ENCODE peak calls at places on chromosomes 2 and 18, in four cellular contexts. One of them, this sample, is unnamed. For H3K36me3, the result is how much of the 10 kb centered on the place peaks cover.

GRCh38 chr2:10278029-10278762 is 24.5 kb upstream of the HPCAL1 start:
- DNase-seq in tibial nerve: peak
- DNase-seq in sigmoid colon: peak
- DNase-seq in MM.1S: no peak
- DNase-seq in this sample: no peak

GRCh38 chr2:217071416-217071815 is 211.6 kb upstream of the TNP1 start:
- DNase-seq in MM.1S: no peak
- DNase-seq in sigmoid colon: no peak
- DNase-seq in tibial nerve: no peak
- DNase-seq in this sample: no peak

GRCh38 chr2:11270891-11271290 is 73.5 kb downstream of the ROCK2 start:
- DNase-seq in sigmoid colon: no peak
- DNase-seq in tibial nerve: no peak
- DNase-seq in MM.1S: no peak
- DNase-seq in this sample: no peak

GRCh38 chr2:164599954-164600589 is 21.2 kb downstream of the GRB14 start:
- DNase-seq in MM.1S: peak
- DNase-seq in sigmoid colon: no peak
- DNase-seq in tibial nerve: peak
- DNase-seq in this sample: peak

GRCh38 chr2:22273853-22274252 is 1111.1 kb upstream of the KLHL29 start:
- DNase-seq in MM.1S: peak
- DNase-seq in tibial nerve: no peak
- DNase-seq in sigmoid colon: no peak
- DNase-seq in this sample: no peak

GRCh38 chr2:36902385-36903120 is 63.8 kb downstream of the STRN start:
- DNase-seq in tibial nerve: no peak
- DNase-seq in MM.1S: no peak
- DNase-seq in sigmoid colon: no peak
- DNase-seq in this sample: no peak

GRCh38 chr2:197952540-197953202 is 148.3 kb downstream of the PLCL1 start:
- DNase-seq in MM.1S: no peak
- DNase-seq in sigmoid colon: no peak
- DNase-seq in tibial nerve: no peak
- DNase-seq in this sample: peak

GRCh38 chr2:226077031-226077430 is 677.5 kb downstream of the NYAP2 start:
- DNase-seq in MM.1S: no peak
- DNase-seq in sigmoid colon: no peak
- DNase-seq in tibial nerve: no peak
- DNase-seq in this sample: no peak

GRCh38 chr2:126863336-126864015 is 35.2 kb upstream of the TEX51 start:
- DNase-seq in tibial nerve: no peak
- DNase-seq in sigmoid colon: no peak
- DNase-seq in MM.1S: no peak
- DNase-seq in this sample: no peak

GRCh38 chr2:58502931-58503330 is 261.8 kb upstream of the FANCL start:
- DNase-seq in sigmoid colon: no peak
- DNase-seq in MM.1S: no peak
- DNase-seq in tibial nerve: no peak
- DNase-seq in this sample: no peak

GRCh38 chr18:61679836-61680235 is 213.0 kb downstream of the RNF152 start:
- DNase-seq in sigmoid colon: no peak
- DNase-seq in MM.1S: no peak
- DNase-seq in tibial nerve: no peak
- DNase-seq in this sample: no peak

GRCh38 chr2:41319437-41319836 is 728.4 kb upstream of the PKDCC start:
- DNase-seq in MM.1S: no peak
- DNase-seq in tibial nerve: no peak
- DNase-seq in sigmoid colon: no peak
- DNase-seq in this sample: no peak

GRCh38 chr2:50952596-50952995 is 79.3 kb downstream of the NRXN1 start:
- DNase-seq in MM.1S: no peak
- DNase-seq in sigmoid colon: no peak
- DNase-seq in tibial nerve: no peak
- DNase-seq in this sample: no peak

GRCh38 chr2:74242354-74243071 is 44.1 kb downstream of the MTHFD2 start:
- DNase-seq in tibial nerve: no peak
- DNase-seq in sigmoid colon: no peak
- DNase-seq in MM.1S: no peak
- DNase-seq in this sample: no peak

DNA sequence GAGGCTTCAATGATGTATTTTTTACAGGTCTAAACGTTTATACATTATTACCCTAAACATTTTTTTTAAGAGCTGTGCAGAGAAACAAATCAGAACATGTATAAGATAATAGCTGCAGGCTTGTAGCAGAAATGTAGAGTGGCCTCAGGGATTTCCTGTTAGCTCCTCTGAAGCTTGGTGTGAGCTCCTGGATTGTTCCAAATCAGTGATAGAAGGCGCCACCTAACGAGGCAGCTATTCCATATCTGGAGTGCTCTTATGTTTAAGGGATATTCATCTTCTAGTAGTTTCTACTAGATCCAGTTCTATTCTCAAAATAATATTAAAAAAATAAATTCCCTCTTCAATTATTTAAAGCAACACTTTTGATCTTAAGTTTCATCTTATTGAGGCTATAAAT is 93.1 kb downstream of the LRP1B start:
- DNase-seq in sigmoid colon: no peak
- DNase-seq in tibial nerve: no peak
- DNase-seq in MM.1S: no peak
- DNase-seq in this sample: no peak
- TF ChIP-seq CTCF in sigmoid colon: no peak
- TF ChIP-seq CTCF in tibial nerve: no peak
- TF ChIP-seq CTCF in MM.1S: no peak
- TF ChIP-seq CTCF in this sample: no peak

DNA sequence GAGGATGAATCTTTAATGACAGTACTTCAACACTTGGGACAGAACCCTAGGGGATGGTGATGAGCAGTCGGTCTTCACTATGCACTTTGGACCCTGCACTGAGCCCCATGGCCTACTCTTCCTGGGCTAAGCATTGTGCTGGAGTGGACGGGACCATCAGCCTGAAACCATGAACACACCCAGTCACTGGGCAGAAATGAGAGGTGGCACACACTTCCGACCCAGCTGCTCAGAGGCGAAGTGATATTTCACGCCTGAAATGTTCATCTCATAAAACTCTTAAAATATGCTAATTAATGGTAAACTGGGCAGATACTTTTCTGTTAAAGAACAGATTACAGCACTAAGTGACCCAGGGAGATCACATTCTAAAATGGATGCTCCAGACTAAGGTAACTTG is 150.3 kb upstream of the NDUFV2 start:
- DNase-seq in sigmoid colon: no peak
- DNase-seq in tibial nerve: no peak
- DNase-seq in MM.1S: no peak
- DNase-seq in this sample: no peak
- H3K36me3 ChIP-seq in sigmoid colon: under half
- H3K36me3 ChIP-seq in tibial nerve: under half
- H3K36me3 ChIP-seq in MM.1S: under half
- H3K36me3 ChIP-seq in this sample: under half

GRCh38 chr2:27442282-27442980 is at the start of gene KRTCAP3:
- DNase-seq in tibial nerve: no peak
- DNase-seq in MM.1S: no peak
- DNase-seq in sigmoid colon: no peak
- DNase-seq in this sample: peak
- H3K4me3 ChIP-seq in tibial nerve: peak
- H3K4me3 ChIP-seq in MM.1S: no peak
- H3K4me3 ChIP-seq in sigmoid colon: no peak
- H3K4me3 ChIP-seq in this sample: no peak

GRCh38 chr2:124325667-124326425 is 300.8 kb downstream of the CNTNAP5 start:
- DNase-seq in sigmoid colon: no peak
- DNase-seq in tibial nerve: no peak
- DNase-seq in MM.1S: no peak
- DNase-seq in this sample: no peak
- TF ChIP-seq CTCF in sigmoid colon: no peak
- TF ChIP-seq CTCF in tibial nerve: no peak
- TF ChIP-seq CTCF in MM.1S: peak
- TF ChIP-seq CTCF in this sample: no peak

DNA sequence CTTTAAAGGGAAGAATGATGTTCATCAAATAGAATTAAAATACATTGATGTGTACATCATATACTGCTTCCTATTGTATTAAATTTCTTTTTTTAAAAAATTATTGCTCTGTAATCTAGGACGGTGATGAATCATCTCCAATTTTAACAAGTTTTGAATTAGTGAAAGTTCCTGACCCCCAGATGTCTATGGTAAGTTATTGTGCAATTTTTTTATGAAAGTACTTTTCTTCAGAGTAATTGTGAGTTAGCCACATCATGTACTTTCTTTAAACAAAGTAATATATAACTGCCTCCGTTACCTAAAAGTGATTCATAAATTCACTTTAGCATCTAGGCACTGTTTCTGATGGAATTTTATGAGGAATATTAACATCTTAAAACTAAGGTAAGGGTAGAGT is 38.1 kb downstream of the PIK3C3 start:
- DNase-seq in sigmoid colon: no peak
- DNase-seq in tibial nerve: no peak
- DNase-seq in MM.1S: no peak
- DNase-seq in this sample: no peak
- H3K36me3 ChIP-seq in sigmoid colon: half or more
- H3K36me3 ChIP-seq in tibial nerve: under half
- H3K36me3 ChIP-seq in MM.1S: under half
- H3K36me3 ChIP-seq in this sample: under half

DNA sequence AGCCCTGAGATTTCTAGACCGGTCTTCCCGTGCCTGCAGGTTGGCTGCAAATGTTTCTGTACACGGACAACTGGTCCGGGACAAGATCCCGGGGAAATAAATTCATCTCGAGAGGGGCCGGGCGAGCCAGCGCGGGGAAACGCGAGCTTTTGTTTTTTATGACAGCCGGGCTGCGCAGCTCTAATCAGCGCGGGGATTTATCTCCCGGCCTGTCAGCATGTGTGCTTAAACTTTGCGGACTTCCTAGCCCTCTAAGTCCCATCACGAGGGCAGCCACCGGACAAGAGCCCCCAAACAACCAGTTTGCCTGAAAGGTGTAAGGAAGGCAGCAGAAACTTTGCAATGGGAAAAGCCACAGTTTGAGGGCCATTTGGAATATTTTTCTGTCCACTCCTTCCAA is 5.8 kb downstream of the MEIS1 start:
- DNase-seq in MM.1S: no peak
- DNase-seq in tibial nerve: no peak
- DNase-seq in sigmoid colon: peak
- DNase-seq in this sample: no peak
- H3K4me3 ChIP-seq in MM.1S: no peak
- H3K4me3 ChIP-seq in tibial nerve: peak
- H3K4me3 ChIP-seq in sigmoid colon: peak
- H3K4me3 ChIP-seq in this sample: no peak

This sample was measured in GM06990.